ENCODE peak calls at places on chromosomes 16 and 17, in eight cellular contexts. Y is AG09319, E is dorsolateral prefrontal cortex, H is lower lobe of right lung, Q is epithelial cell of esophagus, Z is colonic mucosa, L is GM13977, J is epithelial cell of proximal tubule. V is an unnamed sample.

GRCh38 chr16:71188956-71189712 is 41.4 kb downstream of the HYDIN start:
- DNase-seq in Y (no peak), E (no peak), H (no peak), Q (no peak), Z (no peak), L (no peak), J (no peak), V (no peak)

GRCh38 chr16:69283851-69284250 is 27.3 kb upstream of the VPS4A start:
- DNase-seq in Y (no peak), E (no peak), H (no peak), Q (no peak), Z (no peak), L (no peak), J (no peak), V (no peak)

GRCh38 chr17:29645516-29646051 is 22.9 kb upstream of the CORO6 start:
- DNase-seq in Y (peak; percentile 71), E (peak; percentile 26), H (peak; percentile 66), Q (no peak), Z (peak; percentile 35), L (no peak), J (no peak), V (no peak)

GRCh38 chr16:58419241-58420012 is 27.2 kb downstream of the GINS3 start:
- DNase-seq in Y (no peak), E (no peak), H (no peak), Q (no peak), Z (no peak), L (peak; percentile 31), J (no peak), V (no peak)

GRCh38 chr17:65926599-65926998 is 265.3 kb downstream of the CEP112 start:
- DNase-seq in Y (no peak), E (no peak), H (no peak), Q (no peak), Z (no peak), L (no peak), J (no peak), V (no peak)

GRCh38 chr16:49003022-49003421 is 278.6 kb downstream of the CBLN1 start:
- DNase-seq in Y (no peak), E (no peak), H (no peak), Q (no peak), Z (no peak), L (no peak), J (no peak), V (no peak)

GRCh38 chr17:7712111-7712771 is 5.3 kb upstream of the DNAH2 start:
- DNase-seq in Y (no peak), E (no peak), H (no peak), Q (no peak), Z (no peak), L (no peak), J (no peak), V (no peak)

GRCh38 chr17:78276499-78276898 is 45.1 kb downstream of the TMEM235 start:
- DNase-seq in Y (no peak), E (no peak), H (no peak), Q (no peak), Z (no peak), L (no peak), J (no peak), V (no peak)

GRCh38 chr16:727291-727977 is 528 bp downstream of the HAGHL start:
- DNase-seq in Y (no peak), E (no peak), H (no peak), Q (no peak), Z (peak; percentile 39), L (peak; percentile 73), J (no peak), V (no peak)

GRCh38 chr16:56985288-56985961 is 3.9 kb upstream of the NLRC5 start:
- DNase-seq in Y (peak; percentile 58), E (no peak), H (peak; percentile 58), Q (peak; percentile 91), Z (peak; percentile 76), L (no peak), J (peak; percentile 33), V (no peak)

GRCh38 chr17:67474081-67474661 is 97.1 kb downstream of the PITPNC1 start:
- DNase-seq in Y (peak; percentile 78), E (no peak), H (no peak), Q (no peak), Z (no peak), L (no peak), J (no peak), V (no peak)

GRCh38 chr16:50251375-50252081 is 14.8 kb upstream of the ADCY7 start:
- DNase-seq in Y (no peak), E (no peak), H (no peak), Q (peak; percentile 54), Z (no peak), L (no peak), J (no peak), V (no peak)

GRCh38 chr16:4626396-4626795 is 1.8 kb downstream of the MGRN1 start:
- DNase-seq in Y (no peak), E (no peak), H (no peak), Q (no peak), Z (no peak), L (no peak), J (no peak), V (no peak)

GRCh38 chr17:71709974-71710373 is 410.8 kb upstream of the SOX9 start:
- DNase-seq in Y (peak; percentile 52), E (no peak), H (no peak), Q (no peak), Z (no peak), L (no peak), J (no peak), V (no peak)

GRCh38 chr16:69567031-69567680 is 1.4 kb downstream of the NFAT5 start:
- DNase-seq in Y (no peak), E (peak; percentile 8), H (no peak), Q (peak; percentile 61), Z (no peak), L (peak; percentile 45), J (peak; percentile 23), V (no peak)

GRCh38 chr17:55814377-55814776 is 63.5 kb downstream of the PCTP start:
- DNase-seq in Y (no peak), E (no peak), H (no peak), Q (no peak), Z (no peak), L (no peak), J (peak; percentile 35), V (no peak)

GRCh38 chr17:83070800-83071341 is 8.5 kb upstream of the METRNL start:
- DNase-seq in Y (no peak), E (no peak), H (no peak), Q (no peak), Z (no peak), L (no peak), J (no peak), V (no peak)

GRCh38 chr16:69077251-69077650 is 28.2 kb upstream of the HAS3 start:
- DNase-seq in Y (peak; percentile 12), E (no peak), H (no peak), Q (peak; percentile 94), Z (no peak), L (no peak), J (peak; percentile 95), V (no peak)

GRCh38 chr17:74351552-74352210 is 10.0 kb downstream of the BTBD17 start:
- DNase-seq in Y (no peak), E (no peak), H (no peak), Q (no peak), Z (no peak), L (no peak), J (no peak), V (no peak)

GRCh38 chr17:74353446-74354060 is 8.1 kb downstream of the BTBD17 start:
- DNase-seq in Y (no peak), E (no peak), H (no peak), Q (no peak), Z (no peak), L (no peak), J (no peak), V (no peak)

GRCh38 chr17:74355065-74355464 is 6.6 kb downstream of the BTBD17 start:
- DNase-seq in Y (no peak), E (no peak), H (no peak), Q (no peak), Z (no peak), L (no peak), J (no peak), V (no peak)

GRCh38 chr17:74354561-74354960 is 7.1 kb downstream of the BTBD17 start:
- DNase-seq in Y (no peak), E (no peak), H (no peak), Q (no peak), Z (no peak), L (no peak), J (no peak), V (no peak)

DNA sequence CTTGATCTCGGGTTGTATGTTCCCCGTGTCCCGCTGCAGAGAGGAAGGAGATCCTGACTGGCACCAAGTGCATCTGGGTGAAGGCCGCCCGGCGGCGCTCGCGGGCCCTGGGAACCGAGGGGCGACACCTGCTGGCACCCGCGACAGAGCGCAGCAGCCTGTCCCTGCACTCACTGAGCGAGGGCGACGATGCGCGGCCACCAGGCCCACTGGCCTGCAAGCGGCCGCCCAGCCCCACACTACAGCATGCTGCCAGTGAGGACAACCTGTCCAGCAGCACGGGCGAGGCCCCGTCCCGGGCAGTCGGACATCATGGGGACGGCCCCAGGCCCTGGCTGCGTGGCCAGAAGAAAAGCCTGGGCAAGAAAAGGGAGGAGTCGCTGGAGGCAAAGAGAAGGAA is 7.5 kb downstream of the BTBD17 start:
- DNase-seq in Y (no peak), E (no peak), H (no peak), Q (peak; percentile 9), Z (peak; percentile 58), L (peak; percentile 88), J (no peak), V (no peak)
- TF ChIP-seq CTCF in Y (no peak), E (peak; percentile 68), H (peak; percentile 53), Q (peak; percentile 31), Z (peak; percentile 58), L (peak; percentile 93), J (peak; percentile 63), V (peak; percentile 98)

DNA sequence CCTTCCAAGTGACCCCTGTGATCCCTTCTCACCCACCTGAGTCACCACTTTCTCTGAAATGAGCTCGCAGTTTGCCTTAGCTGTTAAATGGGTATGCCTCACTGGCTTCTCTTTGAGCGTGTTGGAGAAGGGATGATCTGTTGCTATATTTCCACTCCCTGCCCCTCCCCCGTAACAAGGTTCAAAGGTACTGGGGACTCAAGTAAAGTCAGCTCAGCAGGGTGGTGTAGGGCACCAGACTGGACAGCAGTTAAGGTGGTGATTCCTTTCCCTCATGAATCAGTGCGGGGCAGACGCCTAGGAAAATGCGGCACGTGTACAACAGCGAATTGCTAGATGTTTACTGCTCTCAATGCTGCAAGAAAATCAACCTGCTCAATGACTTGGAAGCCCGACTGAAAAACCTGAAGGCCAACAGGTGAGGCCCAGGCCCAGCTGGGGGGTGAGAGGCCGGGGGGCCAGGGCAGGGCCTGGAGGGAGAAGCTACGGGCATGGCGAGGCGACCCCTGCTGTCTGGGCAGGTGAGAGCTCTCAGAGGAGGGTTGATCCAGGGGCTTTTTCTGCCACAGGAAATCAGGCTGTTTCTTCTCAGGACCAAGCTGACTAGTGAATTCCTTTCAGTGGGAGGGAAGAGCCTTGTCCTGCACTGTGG is 130.3 kb downstream of the RAB11FIP4 start:
- DNase-seq in Y (no peak), E (no peak), H (no peak), Q (no peak), Z (no peak), L (no peak), J (no peak), V (no peak)
- TF ChIP-seq CTCF in Y (no peak), E (no peak), H (no peak), Q (no peak), Z (no peak), L (no peak), J (peak; percentile 35), V (no peak)

GRCh38 chr17:39800540-39800939 is 62.8 kb downstream of the GRB7 start:
- DNase-seq in Y (no peak), E (no peak), H (no peak), Q (peak; percentile 30), Z (no peak), L (peak; percentile 41), J (no peak), V (no peak)
- TF ChIP-seq CTCF in Y (no peak), E (no peak), H (no peak), Q (no peak), Z (no peak), L (no peak), J (no peak), V (no peak)

GRCh38 chr16:53356478-53357207 is 77.6 kb upstream of the RBL2 start:
- DNase-seq in Y (no peak), E (no peak), H (no peak), Q (no peak), Z (no peak), L (no peak), J (no peak), V (no peak)
- TF ChIP-seq CTCF in Y (no peak), E (no peak), H (no peak), Q (no peak), Z (no peak), L (no peak), J (no peak), V (no peak)